ENCODE peak calls at places on chromosome 9, in four cellular contexts. B is K562, M is endothelial cell of umbilical vein, S is GM12878. I is an unnamed sample.

GRCh38 chr9:71663216-71663615 is 105.1 kb downstream of the CEMIP2 start:
- DNase-seq in B (no peak), M (peak), S (no peak), I (no peak)

GRCh38 chr9:32404402-32404801 is 20.0 kb downstream of the ACO1 start:
- DNase-seq in B (no peak), M (no peak), S (no peak), I (no peak)

GRCh38 chr9:36063804-36064447 is 27.2 kb downstream of the RECK start:
- DNase-seq in B (no peak), M (no peak), S (no peak), I (peak)

GRCh38 chr9:119304566-119304965 is 64.7 kb downstream of the BRINP1 start:
- DNase-seq in B (no peak), M (no peak), S (no peak), I (no peak)

GRCh38 chr9:98410185-98410697 is 154.8 kb upstream of the TBC1D2 start:
- DNase-seq in B (peak), M (peak), S (no peak), I (peak)

GRCh38 chr9:84054341-84055010 is 73.9 kb downstream of the RMI1 start:
- DNase-seq in B (no peak), M (no peak), S (no peak), I (no peak)

GRCh38 chr9:70257991-70258691 is 637 bp upstream of the SMC5 start:
- DNase-seq in B (peak), M (no peak), S (no peak), I (peak)

GRCh38 chr9:14788846-14789245 is 66.3 kb upstream of the CER1 start:
- DNase-seq in B (no peak), M (no peak), S (no peak), I (no peak)

GRCh38 chr9:76526026-76526425 is 67.0 kb downstream of the GCNT1 start:
- DNase-seq in B (no peak), M (no peak), S (no peak), I (no peak)

GRCh38 chr9:97572892-97573365 is 60.2 kb downstream of the TSTD2 start:
- DNase-seq in B (no peak), M (no peak), S (no peak), I (no peak)

GRCh38 chr9:137467161-137467581 is 8.0 kb upstream of the NSMF start:
- DNase-seq in B (no peak), M (no peak), S (no peak), I (no peak)

DNA sequence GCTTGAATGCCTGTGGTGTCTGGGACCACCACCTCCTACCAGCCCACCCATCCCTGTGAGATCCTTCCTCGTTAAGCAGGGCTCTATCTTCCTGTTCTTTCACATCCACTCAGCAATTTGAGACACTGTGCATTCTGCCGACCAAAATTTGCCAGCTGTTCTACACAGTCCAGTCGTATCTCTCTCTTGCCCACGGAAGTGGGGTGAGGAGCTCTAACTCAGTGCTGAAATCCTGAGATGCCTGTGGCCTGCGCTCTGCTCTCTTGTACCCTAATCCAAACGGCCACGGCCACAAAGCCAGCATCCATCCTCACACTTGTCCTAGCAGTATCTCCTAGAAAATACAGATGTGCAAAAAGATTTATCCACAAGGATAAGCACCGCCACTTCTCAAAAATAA is 97.9 kb downstream of the MVB12B start:
- DNase-seq in B (no peak), M (no peak), S (no peak), I (no peak)
- TF ChIP-seq FOS in B (no peak), M (no peak), S (no peak), I (no peak)

DNA sequence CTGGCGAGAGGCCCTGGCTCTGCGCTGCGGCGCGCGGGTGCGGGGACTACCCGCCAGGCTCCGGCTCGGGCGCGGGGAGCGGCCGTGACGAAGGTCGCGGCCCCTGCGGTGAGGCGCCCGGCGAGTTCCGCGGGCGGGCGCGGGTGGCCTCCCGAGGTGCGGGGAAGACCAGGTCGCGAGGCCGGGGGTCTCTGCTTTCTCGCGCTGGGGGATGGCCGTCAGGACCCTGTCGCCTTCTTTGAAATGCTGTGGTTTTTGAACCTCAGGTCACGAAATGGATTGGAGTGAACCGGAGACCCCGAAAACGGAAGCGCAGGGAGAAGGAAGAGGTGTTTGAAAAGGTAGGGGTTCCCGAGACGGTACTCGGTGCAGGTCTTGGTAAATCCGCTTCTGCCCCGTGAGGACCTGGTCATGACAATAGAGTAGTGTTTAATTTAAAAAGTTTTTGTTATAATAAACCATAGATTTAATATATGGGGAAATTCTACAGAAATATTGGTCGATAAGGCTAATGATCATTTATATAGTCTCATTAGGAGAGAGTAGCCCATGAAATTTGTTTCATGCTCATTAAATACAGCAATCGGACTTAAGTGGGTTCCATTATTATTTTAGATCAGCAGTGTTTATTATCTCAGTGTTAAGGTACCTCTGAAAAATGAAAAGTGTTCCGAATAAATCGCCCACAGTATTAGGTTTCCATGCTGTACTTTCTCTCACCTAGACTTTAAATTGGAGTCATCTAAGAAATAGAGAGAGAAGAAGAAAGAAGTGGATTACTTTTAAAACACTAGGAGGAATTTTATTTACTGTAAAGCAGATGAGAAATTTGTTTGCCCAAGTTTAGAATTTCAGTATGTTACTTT is 279.0 kb downstream of the AOPEP start:
- DNase-seq in B (no peak), M (no peak), S (no peak), I (no peak)
- TF ChIP-seq FOS in B (no peak), M (no peak), S (no peak), I (no peak)

GRCh38 chr9:19409406-19410194 is 791 bp downstream of the ACER2 start:
- DNase-seq in B (peak), M (peak), S (no peak), I (no peak)

GRCh38 chr9:19408693-19409405 is at the start of gene ACER2:
- DNase-seq in B (peak), M (peak), S (peak), I (peak)

GRCh38 chr9:19410594-19410993 is 1.8 kb downstream of the ACER2 start:
- DNase-seq in B (no peak), M (no peak), S (no peak), I (no peak)

GRCh38 chr9:19410195-19410503 is 1.3 kb downstream of the ACER2 start:
- DNase-seq in B (no peak), M (no peak), S (no peak), I (no peak)

DNA sequence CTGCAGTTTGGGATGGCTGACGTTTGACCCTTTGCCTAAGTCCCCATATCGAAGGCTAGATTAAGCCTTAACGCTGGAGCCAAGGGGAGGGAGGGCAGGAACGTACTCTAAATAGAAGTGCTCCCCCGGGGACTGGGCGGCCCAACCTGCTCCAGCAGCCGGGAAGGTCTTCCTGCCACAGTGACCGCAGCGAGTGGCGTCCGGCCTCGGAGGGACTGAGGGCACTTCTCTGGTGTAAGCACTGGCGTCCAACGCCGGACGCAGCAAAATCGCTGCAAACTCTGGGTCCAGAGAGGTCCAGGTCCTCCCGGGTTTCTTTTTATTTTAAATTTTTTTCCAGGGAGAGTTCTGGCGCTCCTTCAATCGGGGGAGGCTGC is 505 bp upstream of the ACER2 start:
- DNase-seq in B (peak), M (no peak), S (no peak), I (no peak)
- TF ChIP-seq FOS in B (no peak), M (no peak), S (no peak), I (no peak)

GRCh38 chr9:133374612-133375115 is 1.2 kb downstream of the SURF4 start:
- DNase-seq in B (peak), M (no peak), S (no peak), I (peak)
- TF ChIP-seq FOS in B (no peak), M (peak), S (no peak), I (peak)